ENCODE peak calls at places on chromosomes 1 and 21, in ten cellular contexts. E, H, G, W, U, Y, X, P, I and R are unnamed samples.

GRCh38 chr1:75668813-75669212 is 55.7 kb upstream of the ACADM start:
- DNase-seq in E (no peak), H (no peak), G (no peak), W (no peak), U (no peak), Y (no peak), X (no peak), P (no peak), I (no peak), R (no peak)

GRCh38 chr1:1033009-1033587 is 13.2 kb downstream of the AGRN start:
- DNase-seq in E (no peak), H (no peak), G (no peak), W (peak), U (peak), Y (peak), X (peak), P (peak), I (peak), R (peak)

GRCh38 chr21:32378956-32379355 is 13.9 kb downstream of the URB1 start:
- DNase-seq in E (no peak), H (no peak), G (peak), W (no peak), U (no peak), Y (no peak), X (no peak), P (no peak), I (no peak), R (no peak)

GRCh38 chr21:46124926-46125845 is 27.3 kb downstream of the COL6A2 start:
- DNase-seq in E (peak), H (no peak), G (no peak), W (peak), U (peak), Y (no peak), X (no peak), P (no peak), I (peak), R (peak)

GRCh38 chr1:220873087-220873486 is 6.2 kb upstream of the HLX start:
- DNase-seq in E (no peak), H (no peak), G (no peak), W (no peak), U (no peak), Y (no peak), X (no peak), P (no peak), I (no peak), R (no peak)

GRCh38 chr21:36698160-36699025 is 522 bp upstream of the SIM2 start:
- DNase-seq in E (no peak), H (no peak), G (no peak), W (no peak), U (no peak), Y (no peak), X (no peak), P (no peak), I (no peak), R (no peak)

GRCh38 chr1:207396360-207396759 is 57.8 kb upstream of the CR2 start:
- DNase-seq in E (no peak), H (no peak), G (no peak), W (no peak), U (no peak), Y (no peak), X (peak), P (no peak), I (no peak), R (no peak)

GRCh38 chr1:16719571-16720402 is 20.5 kb upstream of the RNU1-4 start:
- DNase-seq in E (peak), H (no peak), G (no peak), W (no peak), U (no peak), Y (no peak), X (no peak), P (peak), I (peak), R (peak)

GRCh38 chr1:248243204-248243603 is 12.0 kb downstream of the OR2M4 start:
- DNase-seq in E (no peak), H (peak), G (no peak), W (peak), U (no peak), Y (peak), X (peak), P (peak), I (no peak), R (no peak)

GRCh38 chr1:44775930-44776748 is 799 bp downstream of the RPS8 start:
- DNase-seq in E (no peak), H (peak), G (no peak), W (no peak), U (no peak), Y (no peak), X (no peak), P (peak), I (peak), R (no peak)

GRCh38 chr1:48462716-48463285 is 9.2 kb downstream of the SPATA6 start:
- DNase-seq in E (no peak), H (no peak), G (no peak), W (peak), U (no peak), Y (no peak), X (no peak), P (no peak), I (no peak), R (no peak)

GRCh38 chr1:16152521-16153087 is 3.3 kb downstream of the EPHA2 start:
- DNase-seq in E (no peak), H (no peak), G (no peak), W (no peak), U (no peak), Y (no peak), X (no peak), P (no peak), I (no peak), R (no peak)

GRCh38 chr1:94737124-94737998 is 82.8 kb upstream of the SLC44A3 start:
- DNase-seq in E (no peak), H (no peak), G (no peak), W (peak), U (no peak), Y (peak), X (no peak), P (no peak), I (no peak), R (no peak)

GRCh38 chr1:233787599-233787998 is 116.9 kb upstream of the SLC35F3 start:
- DNase-seq in E (no peak), H (no peak), G (no peak), W (no peak), U (no peak), Y (no peak), X (no peak), P (no peak), I (no peak), R (no peak)

GRCh38 chr1:185154912-185155513 is 1.7 kb downstream of the TRMT1L start:
- DNase-seq in E (no peak), H (peak), G (no peak), W (peak), U (no peak), Y (no peak), X (no peak), P (no peak), I (no peak), R (no peak)

GRCh38 chr1:33312413-33312749 is 8.5 kb downstream of the A3GALT2 start:
- DNase-seq in E (no peak), H (no peak), G (no peak), W (no peak), U (no peak), Y (no peak), X (no peak), P (no peak), I (no peak), R (no peak)

GRCh38 chr1:61635529-61635928 is 89.4 kb downstream of the TM2D1 start:
- DNase-seq in E (no peak), H (no peak), G (no peak), W (no peak), U (no peak), Y (no peak), X (no peak), P (no peak), I (no peak), R (no peak)

GRCh38 chr1:215539803-215540575 is 27.1 kb upstream of the KCTD3 start:
- DNase-seq in E (no peak), H (no peak), G (no peak), W (peak), U (no peak), Y (peak), X (peak), P (no peak), I (no peak), R (no peak)

GRCh38 chr1:155208406-155208655 is 164 bp upstream of the MTX1 start:
- DNase-seq in E (no peak), H (no peak), G (no peak), W (no peak), U (peak), Y (no peak), X (peak), P (no peak), I (no peak), R (no peak)

GRCh38 chr1:92728687-92729086 is 56.2 kb downstream of the EVI5 start:
- DNase-seq in E (no peak), H (peak), G (no peak), W (peak), U (no peak), Y (peak), X (no peak), P (no peak), I (no peak), R (no peak)

GRCh38 chr1:105793541-105794146 is 1262.8 kb upstream of the PRMT6 start:
- DNase-seq in E (no peak), H (peak), G (no peak), W (peak), U (no peak), Y (peak), X (peak), P (peak), I (no peak), R (peak)
- TF ChIP-seq CTCF in E (no peak), H (peak), G (peak), W (peak), U (no peak), Y (peak), X (peak), P (peak), I (peak), R (peak)

GRCh38 chr1:223622132-223622842 is 43.2 kb downstream of the CAPN8 start:
- DNase-seq in E (no peak), H (no peak), G (no peak), W (no peak), U (no peak), Y (no peak), X (no peak), P (no peak), I (no peak), R (no peak)
- TF ChIP-seq CTCF in E (no peak), H (no peak), G (no peak), W (no peak), U (no peak), Y (no peak), X (no peak), P (no peak), I (no peak), R (no peak)

GRCh38 chr21:34128674-34129038 is 55.3 kb downstream of the MRPS6 start:
- DNase-seq in E (no peak), H (no peak), G (no peak), W (no peak), U (no peak), Y (no peak), X (no peak), P (no peak), I (no peak), R (no peak)

GRCh38 chr21:34128124-34128523 is 54.7 kb downstream of the MRPS6 start:
- DNase-seq in E (no peak), H (no peak), G (no peak), W (no peak), U (no peak), Y (no peak), X (no peak), P (no peak), I (no peak), R (no peak)

GRCh38 chr21:34130598-34130985 is 57.2 kb downstream of the MRPS6 start:
- DNase-seq in E (no peak), H (no peak), G (no peak), W (no peak), U (no peak), Y (no peak), X (no peak), P (no peak), I (no peak), R (no peak)

GRCh38 chr21:34129971-34130597 is 56.7 kb downstream of the MRPS6 start:
- DNase-seq in E (no peak), H (no peak), G (no peak), W (peak), U (no peak), Y (peak), X (no peak), P (no peak), I (no peak), R (no peak)

DNA sequence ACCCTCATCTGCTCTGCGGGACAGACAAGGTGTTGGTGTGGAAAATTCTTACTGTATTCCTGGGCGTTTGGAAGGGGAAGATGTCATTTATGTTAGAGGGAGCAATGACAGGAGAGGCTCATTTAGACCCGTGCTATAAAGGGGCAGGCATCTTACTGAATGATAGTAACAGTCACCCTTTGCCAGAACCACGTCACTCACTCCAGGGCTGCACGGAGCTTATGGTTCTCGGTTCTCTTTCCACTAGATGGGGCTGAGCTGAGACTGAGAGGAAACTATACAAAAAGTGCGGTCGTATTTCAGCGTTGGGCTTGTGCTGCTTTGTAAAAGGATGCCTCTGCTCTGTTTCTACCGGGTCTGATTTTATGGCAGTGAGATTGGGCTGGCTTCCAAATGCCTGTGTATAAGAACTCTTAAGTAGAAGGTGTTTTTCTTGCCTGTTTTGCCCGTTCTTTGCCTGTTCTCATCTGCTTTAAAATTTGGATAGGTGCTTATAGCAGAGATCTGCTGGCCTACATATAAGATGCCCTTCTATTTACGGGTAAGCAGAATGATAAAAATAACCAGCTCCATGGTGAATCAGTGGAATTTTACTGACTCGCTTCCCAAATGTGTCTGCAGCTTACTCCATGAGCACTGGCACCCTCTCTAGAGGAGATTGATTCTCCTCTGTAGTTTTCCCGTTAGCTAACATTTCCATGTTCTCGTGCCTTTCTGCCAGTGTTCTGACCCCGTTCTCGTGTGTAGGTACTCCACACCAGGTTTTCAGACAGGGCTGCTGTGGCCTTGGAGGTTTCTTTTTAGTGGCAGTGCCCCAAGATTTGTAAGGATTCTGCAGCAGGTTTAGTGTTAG is 55.9 kb downstream of the MRPS6 start:
- DNase-seq in E (no peak), H (peak), G (peak), W (peak), U (no peak), Y (peak), X (peak), P (no peak), I (peak), R (no peak)
- TF ChIP-seq CTCF in E (no peak), H (peak), G (peak), W (peak), U (no peak), Y (peak), X (peak), P (peak), I (peak), R (no peak)

DNA sequence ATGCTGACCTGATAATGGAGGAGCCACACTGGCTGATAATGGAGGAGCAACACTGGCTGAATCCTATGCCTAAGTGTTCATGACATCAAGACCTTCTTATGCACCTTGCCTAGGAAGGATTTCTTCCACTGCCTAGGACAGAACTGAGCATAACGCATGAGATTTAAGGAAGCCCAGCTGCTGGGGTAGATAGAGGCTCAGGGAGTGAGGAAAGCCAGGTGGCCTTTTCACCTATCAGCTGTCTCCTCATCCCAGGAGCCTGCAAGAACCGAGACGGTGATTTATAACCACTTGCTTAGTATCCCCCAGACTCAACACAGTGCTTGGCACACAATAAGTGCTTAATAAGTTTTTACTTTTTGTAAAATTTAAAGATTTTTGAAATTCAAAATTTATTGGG is 7.4 kb upstream of the CTBS start:
- DNase-seq in E (no peak), H (no peak), G (no peak), W (no peak), U (no peak), Y (no peak), X (no peak), P (no peak), I (no peak), R (no peak)
- TF ChIP-seq CTCF in E (no peak), H (no peak), G (no peak), W (no peak), U (no peak), Y (no peak), X (no peak), P (no peak), I (no peak), R (no peak)